ENCODE peak calls at places on chromosomes 4 and X, in nine cellular contexts. L is upper lobe of right lung; O is activated CD4-positive, CD25-positive, alpha-beta regulatory T cell; V is neural crest cell; B is tibial artery; U is H7; G is HFF-Myc; R is EH; X is astrocyte of the spinal cord. S is an unnamed sample.

GRCh38 chr4:131551306-131551705 is 1597.8 kb upstream of the PCDH10 start:
- DNase-seq in L (no peak), O (no peak), V (no peak), B (no peak), U (no peak), G (no peak), R (no peak), X (no peak), S (no peak)

GRCh38 chr4:186557486-186557885 is 2.1 kb upstream of the MTNR1A start:
- DNase-seq in L (no peak), O (no peak), V (no peak), B (no peak), U (no peak), G (no peak), R (peak), X (peak), S (no peak)

GRCh38 chr4:41880022-41880837 is 55.0 kb upstream of the TMEM33 start:
- DNase-seq in L (no peak), O (no peak), V (no peak), B (no peak), U (peak), G (no peak), R (no peak), X (no peak), S (no peak)

GRCh38 chrX:70454441-70455365 is 10.1 kb downstream of the DLG3 start:
- DNase-seq in L (peak), O (peak), V (peak), B (peak), U (peak), G (no peak), R (peak), X (peak), S (peak)

GRCh38 chr4:89898304-89898716 is 3.7 kb downstream of the MMRN1 start:
- DNase-seq in L (no peak), O (no peak), V (no peak), B (no peak), U (no peak), G (no peak), R (no peak), X (no peak), S (no peak)

GRCh38 chr4:168560184-168560834 is 63.5 kb downstream of the PALLD start:
- DNase-seq in L (no peak), O (no peak), V (no peak), B (no peak), U (no peak), G (peak), R (peak), X (peak), S (peak)

GRCh38 chr4:11748169-11748872 is 319.6 kb upstream of the HS3ST1 start:
- DNase-seq in L (no peak), O (no peak), V (no peak), B (no peak), U (no peak), G (peak), R (peak), X (peak), S (peak)

GRCh38 chrX:15410430-15410829 is 26.2 kb upstream of the VEGFD start:
- DNase-seq in L (no peak), O (no peak), V (no peak), B (no peak), U (no peak), G (no peak), R (no peak), X (no peak), S (no peak)

GRCh38 chr4:127555106-127555505 is 77.7 kb upstream of the INTU start:
- DNase-seq in L (no peak), O (no peak), V (no peak), B (no peak), U (no peak), G (no peak), R (no peak), X (no peak), S (no peak)

GRCh38 chr4:3822230-3822947 is 56.2 kb downstream of the ADRA2C start:
- DNase-seq in L (no peak), O (no peak), V (no peak), B (no peak), U (peak), G (no peak), R (no peak), X (peak), S (no peak)

GRCh38 chr4:8688041-8688907 is 95.7 kb downstream of the CPZ start:
- DNase-seq in L (peak), O (no peak), V (peak), B (no peak), U (peak), G (no peak), R (peak), X (no peak), S (no peak)

GRCh38 chr4:70515342-70516245 is 2.8 kb upstream of the AMTN start:
- DNase-seq in L (no peak), O (no peak), V (no peak), B (no peak), U (no peak), G (no peak), R (peak), X (no peak), S (no peak)

GRCh38 chrX:130170752-130171445 is 863 bp upstream of the RAB33A start:
- DNase-seq in L (peak), O (peak), V (peak), B (no peak), U (peak), G (no peak), R (peak), X (no peak), S (peak)

GRCh38 chr4:84366932-84367331 is 132.2 kb downstream of the NKX6-1 start:
- DNase-seq in L (no peak), O (no peak), V (no peak), B (no peak), U (no peak), G (no peak), R (no peak), X (no peak), S (no peak)

GRCh38 chr4:10703146-10703545 is 18.6 kb upstream of the CLNK start:
- DNase-seq in L (no peak), O (no peak), V (no peak), B (no peak), U (no peak), G (no peak), R (no peak), X (peak), S (no peak)

GRCh38 chr4:22842360-22842759 is 149.6 kb downstream of the GBA3 start:
- DNase-seq in L (no peak), O (no peak), V (no peak), B (no peak), U (no peak), G (no peak), R (no peak), X (no peak), S (peak)

GRCh38 chr4:151921811-151922210 is 161.0 kb upstream of the GATB start:
- DNase-seq in L (no peak), O (no peak), V (no peak), B (no peak), U (no peak), G (peak), R (peak), X (peak), S (no peak)

GRCh38 chr4:82721819-82722423 is 76.7 kb downstream of the SCD5 start:
- DNase-seq in L (no peak), O (no peak), V (no peak), B (no peak), U (no peak), G (peak), R (peak), X (no peak), S (peak)

GRCh38 chr4:122827899-122828601 is 1.4 kb downstream of the FGF2 start:
- DNase-seq in L (no peak), O (no peak), V (no peak), B (peak), U (peak), G (no peak), R (peak), X (peak), S (no peak)

GRCh38 chr4:26609398-26609797 is 25.5 kb downstream of the TBC1D19 start:
- DNase-seq in L (no peak), O (no peak), V (no peak), B (no peak), U (no peak), G (no peak), R (no peak), X (no peak), S (no peak)

GRCh38 chrX:123803331-123803983 is 56.4 kb upstream of the XIAP start:
- DNase-seq in L (no peak), O (no peak), V (no peak), B (peak), U (no peak), G (peak), R (peak), X (peak), S (peak)

GRCh38 chr4:52640808-52641595 is 18.1 kb downstream of the USP46 start:
- DNase-seq in L (no peak), O (no peak), V (no peak), B (no peak), U (no peak), G (no peak), R (peak), X (peak), S (no peak)

GRCh38 chrX:132837971-132838370 is 120.5 kb downstream of the HS6ST2 start:
- DNase-seq in L (no peak), O (no peak), V (no peak), B (no peak), U (no peak), G (no peak), R (no peak), X (no peak), S (no peak)

GRCh38 chrX:41148553-41148952 is 63.3 kb downstream of the USP9X start:
- DNase-seq in L (no peak), O (no peak), V (no peak), B (no peak), U (no peak), G (peak), R (peak), X (peak), S (no peak)

GRCh38 chr4:151744614-151745013 is 16.2 kb downstream of the GATB start:
- DNase-seq in L (no peak), O (no peak), V (no peak), B (no peak), U (peak), G (peak), R (peak), X (peak), S (no peak)

GRCh38 chrX:154466907-154467306 is 8.8 kb downstream of the PLXNA3 start:
- DNase-seq in L (no peak), O (no peak), V (no peak), B (no peak), U (no peak), G (no peak), R (no peak), X (no peak), S (no peak)

GRCh38 chr4:38621004-38621684 is 42.9 kb upstream of the KLF3 start:
- DNase-seq in L (no peak), O (no peak), V (no peak), B (no peak), U (no peak), G (no peak), R (peak), X (no peak), S (peak)

GRCh38 chr4:102560115-102560514 is 59.0 kb downstream of the NFKB1 start:
- DNase-seq in L (no peak), O (no peak), V (no peak), B (no peak), U (no peak), G (no peak), R (no peak), X (no peak), S (no peak)

GRCh38 chr4:170849969-170850368 is 760.2 kb upstream of the AADAT start:
- DNase-seq in L (no peak), O (no peak), V (no peak), B (no peak), U (no peak), G (no peak), R (no peak), X (no peak), S (no peak)

GRCh38 chr4:1530356-1530755 is 124.1 kb upstream of the NKX1-1 start:
- DNase-seq in L (no peak), O (no peak), V (no peak), B (no peak), U (no peak), G (no peak), R (no peak), X (no peak), S (no peak)

GRCh38 chrX:45352588-45352987 is 151.9 kb upstream of the DIPK2B start:
- DNase-seq in L (no peak), O (no peak), V (no peak), B (no peak), U (no peak), G (no peak), R (peak), X (no peak), S (no peak)

GRCh38 chrX:8913665-8914409 is 112.7 kb upstream of the FAM9A start:
- DNase-seq in L (no peak), O (no peak), V (no peak), B (peak), U (no peak), G (no peak), R (peak), X (peak), S (no peak)

GRCh38 chrX:70960728-70961127 is 29.8 kb upstream of the SLC7A3 start:
- DNase-seq in L (no peak), O (no peak), V (no peak), B (no peak), U (no peak), G (no peak), R (no peak), X (no peak), S (no peak)

GRCh38 chr4:110640608-110641007 is 17.7 kb upstream of the PITX2 start:
- DNase-seq in L (no peak), O (no peak), V (no peak), B (no peak), U (no peak), G (no peak), R (no peak), X (no peak), S (no peak)

GRCh38 chr4:100895572-100896197 is 377.9 kb upstream of the EMCN start:
- DNase-seq in L (no peak), O (no peak), V (no peak), B (no peak), U (no peak), G (no peak), R (peak), X (no peak), S (no peak)

S was measured in NCI-H1417.